ENCODE peak calls at places on chromosome 9, in five cellular contexts. K is H9, V is neuronal stem cell, N is H1, H is trophoblast cell. O is an unnamed sample.

GRCh38 chr9:14307989-14308750 is 5.8 kb downstream of the NFIB start:
- DNase-seq in K (no peak), H (peak; percentile 63), V (no peak), N (no peak), O (no peak)

GRCh38 chr9:2181794-2182193 is 166.6 kb downstream of the SMARCA2 start:
- DNase-seq in V (peak; percentile 46), K (peak; percentile 75), N (peak; percentile 80), H (peak; percentile 17), O (peak; percentile 20)

GRCh38 chr9:110650991-110651411 is 17.6 kb upstream of the MUSK start:
- DNase-seq in N (no peak), K (no peak), H (no peak), V (no peak), O (peak; percentile 97)

GRCh38 chr9:126299706-126300276 is 26.8 kb upstream of the MVB12B start:
- DNase-seq in H (no peak), K (no peak), N (no peak), V (no peak), O (no peak)

GRCh38 chr9:36880075-36880474 is 154.0 kb downstream of the PAX5 start:
- DNase-seq in K (no peak), V (no peak), H (no peak), N (no peak), O (no peak)

GRCh38 chr9:127905788-127906191 is 6.4 kb upstream of the ST6GALNAC6 start:
- DNase-seq in V (no peak), N (no peak), H (no peak), K (no peak), O (no peak)

GRCh38 chr9:105439428-105439827 is 8.4 kb upstream of the FSD1L start:
- DNase-seq in N (no peak), K (no peak), H (no peak), V (no peak), O (no peak)

GRCh38 chr9:136644343-136644592 is 18.4 kb upstream of the EGFL7 start:
- DNase-seq in V (no peak), K (no peak), N (no peak), H (no peak), O (no peak)

GRCh38 chr9:107176701-107177100 is 106.4 kb upstream of the RAD23B start:
- DNase-seq in H (no peak), N (no peak), K (no peak), V (no peak), O (peak; percentile 94)

GRCh38 chr9:34624475-34624984 is 4.2 kb upstream of the DCTN3 start:
- DNase-seq in N (peak; percentile 58), H (no peak), K (no peak), V (no peak), O (no peak)

GRCh38 chr9:133031130-133031422 is 279 bp downstream of the GTF3C5 start:
- DNase-seq in K (no peak), H (no peak), V (no peak), N (no peak), O (no peak)

GRCh38 chr9:132447346-132447745 is 37.3 kb downstream of the CFAP77 start:
- DNase-seq in N (peak; percentile 71), V (peak; percentile 44), H (peak; percentile 23), K (peak; percentile 84), O (peak; percentile 6)

GRCh38 chr9:89755835-89756234 is 151.0 kb downstream of the GADD45G start:
- DNase-seq in V (no peak), H (peak; percentile 86), K (no peak), N (no peak), O (peak; percentile 77)

GRCh38 chr9:91266457-91266856 is 95.3 kb downstream of the AUH start:
- DNase-seq in N (no peak), V (no peak), H (peak; percentile 15), K (no peak), O (no peak)

GRCh38 chr9:127717766-127718165 is 1.9 kb downstream of the TTC16 start:
- DNase-seq in K (no peak), V (no peak), N (no peak), H (no peak), O (no peak)

GRCh38 chr9:2764371-2764770 is 47.1 kb downstream of the KCNV2 start:
- DNase-seq in K (no peak), V (no peak), H (peak; percentile 66), N (no peak), O (peak; percentile 27)

GRCh38 chr9:121398374-121398773 is 28.3 kb upstream of the STOM start:
- DNase-seq in V (no peak), K (no peak), N (no peak), H (peak; percentile 28), O (peak; percentile 99)

GRCh38 chr9:88535932-88536324 is 950 bp downstream of the NXNL2 start:
- DNase-seq in N (no peak), H (peak; percentile 50), V (no peak), K (no peak), O (peak; percentile 21)

GRCh38 chr9:78150983-78151356 is 84.9 kb upstream of the CEP78 start:
- DNase-seq in K (no peak), V (no peak), H (no peak), N (no peak), O (no peak)

GRCh38 chr9:137303893-137304382 is 1.9 kb upstream of the NRARP start:
- DNase-seq in V (no peak), K (peak; percentile 31), N (peak; percentile 49), H (no peak), O (no peak)

GRCh38 chr9:21590058-21590996 is 108.2 kb upstream of the IFNE start:
- DNase-seq in K (no peak), H (no peak), V (no peak), N (no peak), O (no peak)

GRCh38 chr9:110641350-110641749 is 27.2 kb upstream of the MUSK start:
- DNase-seq in K (no peak), H (no peak), N (no peak), V (no peak), O (no peak)

GRCh38 chr9:35908484-35909125 is 685 bp upstream of the SPAAR start:
- DNase-seq in N (no peak), H (no peak), K (no peak), V (no peak), O (no peak)

GRCh38 chr9:113701741-113702422 is 174.2 kb upstream of the ZNF618 start:
- DNase-seq in H (no peak), V (no peak), N (no peak), K (no peak), O (no peak)

GRCh38 chr9:73053543-73053942 is 98.1 kb upstream of the ANXA1 start:
- DNase-seq in N (no peak), V (no peak), H (no peak), K (no peak), O (no peak)

GRCh38 chr9:8560560-8561525 is 761.3 kb upstream of the DMAC1 start:
- DNase-seq in V (no peak), N (no peak), K (no peak), H (no peak), O (peak; percentile 81)

GRCh38 chr9:121019282-121019681 is 30.8 kb downstream of the C5 start:
- DNase-seq in K (no peak), V (no peak), H (no peak), N (no peak), O (no peak)

GRCh38 chr9:95035846-95036245 is 281.7 kb downstream of the FANCC start:
- DNase-seq in H (no peak), V (no peak), K (no peak), N (no peak), O (no peak)

GRCh38 chr9:95037789-95038521 is 279.6 kb downstream of the FANCC start:
- DNase-seq in K (no peak), V (no peak), N (no peak), H (peak; percentile 80), O (no peak)

GRCh38 chr9:95038666-95039065 is 278.8 kb downstream of the FANCC start:
- DNase-seq in H (no peak), V (no peak), N (no peak), K (no peak), O (no peak)

GRCh38 chr9:95040106-95040505 is 277.4 kb downstream of the FANCC start:
- DNase-seq in N (no peak), K (no peak), H (no peak), V (no peak), O (no peak)

DNA sequence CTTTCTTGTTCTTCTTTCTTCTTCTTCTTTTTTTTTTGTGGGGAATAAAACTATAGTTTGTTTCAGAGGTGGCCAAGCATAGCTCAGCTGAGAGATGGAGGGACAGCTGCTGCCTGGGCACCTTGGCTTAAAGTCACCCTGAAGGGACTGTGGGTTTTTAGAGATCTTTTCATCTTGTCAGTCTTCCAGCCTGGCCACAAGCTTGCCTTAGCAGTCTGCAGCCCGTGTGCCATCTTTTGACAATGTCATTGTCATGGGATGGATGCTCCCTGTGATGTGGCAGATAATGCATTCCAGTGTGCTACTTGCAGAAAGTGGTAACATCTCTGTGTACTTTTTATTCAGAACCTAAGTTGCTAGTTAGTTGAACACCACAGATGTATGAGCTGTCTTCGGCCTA is 280.8 kb downstream of the FANCC start:
- DNase-seq in V (no peak), N (no peak), H (no peak), K (no peak), O (no peak)
- H2BK120ac ChIP-seq in V (no peak overlapping the region), N (no peak overlapping the region), H (no peak overlapping the region), K (no peak overlapping the region), O (no peak overlapping the region)

DNA sequence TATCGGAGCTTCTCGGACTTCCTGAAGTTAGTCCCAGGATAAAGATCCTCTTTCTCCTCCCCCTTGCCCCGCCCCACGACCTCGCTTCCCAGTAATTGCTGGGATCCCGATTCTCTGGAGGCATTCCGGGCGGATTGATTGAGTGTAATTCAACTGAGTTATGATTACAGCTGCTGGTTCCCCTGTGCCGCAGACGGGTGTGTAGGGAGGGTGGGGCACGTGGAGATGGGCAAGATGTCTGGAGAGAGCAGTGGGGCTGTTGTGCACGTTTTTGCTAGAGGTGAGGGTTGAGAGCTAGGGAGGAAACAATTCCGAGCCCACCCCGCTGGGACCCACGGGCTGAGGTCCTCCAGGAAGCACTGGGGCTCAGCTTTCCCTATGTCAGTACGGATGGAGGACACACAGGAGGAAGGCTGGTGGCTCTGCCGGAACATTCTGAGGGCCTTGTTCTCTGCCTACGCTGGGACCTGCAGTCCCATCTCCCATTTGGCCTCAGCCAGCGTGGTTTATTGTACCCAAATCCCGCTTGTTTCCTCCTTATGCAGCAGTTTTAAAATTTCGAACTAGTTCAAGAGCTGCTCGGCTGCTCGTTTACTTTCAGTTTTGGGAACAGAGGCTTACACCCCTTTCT is 2.4 kb upstream of the DMRT2 start:
- DNase-seq in K (no peak), N (no peak), H (no peak), V (no peak), O (no peak)
- H3K9ac ChIP-seq in K (no peak overlapping the region), N (no peak overlapping the region), H (no peak overlapping the region), V (no peak overlapping the region), O (peak overlapping the region; percentile 83)

DNA sequence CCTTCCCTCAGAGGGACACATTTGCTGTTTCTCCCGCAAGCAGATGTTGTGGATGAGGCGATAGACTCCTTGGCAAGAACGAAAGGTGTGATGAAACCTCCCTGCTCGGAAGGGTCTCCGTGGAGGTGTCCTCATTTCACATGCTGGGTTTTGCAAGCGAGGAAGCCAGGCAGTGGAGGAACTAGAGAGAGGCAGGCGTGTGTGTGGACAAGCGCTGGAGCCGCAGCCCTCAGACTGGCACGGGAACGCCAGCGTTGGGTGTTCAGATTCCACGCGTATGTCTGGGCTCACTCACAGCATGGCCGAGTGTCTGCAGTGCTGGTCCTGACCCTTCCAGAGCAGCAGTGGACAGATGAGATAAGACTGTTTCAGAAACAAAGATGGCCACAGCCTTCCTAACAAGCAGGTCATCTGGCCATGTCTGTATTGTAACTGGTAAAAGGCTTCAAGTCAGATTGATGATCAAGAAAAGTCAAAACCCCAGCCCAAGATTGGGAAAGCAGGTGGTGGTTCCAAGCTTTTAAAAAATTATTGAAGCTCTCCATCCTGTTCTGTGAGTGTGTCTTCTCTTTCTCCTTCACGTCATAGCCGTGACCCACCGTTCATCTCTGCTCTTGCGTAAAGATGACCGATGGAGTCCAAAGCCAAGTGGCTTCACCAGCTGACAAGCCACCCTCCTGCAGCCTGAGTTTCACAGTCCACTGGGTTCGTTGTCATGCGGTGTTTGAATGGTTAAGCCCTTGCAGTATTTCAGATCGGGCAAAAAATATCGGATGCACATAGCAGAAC is 34.9 kb upstream of the NCS1 start:
- DNase-seq in H (no peak), N (no peak), K (no peak), V (no peak), O (no peak)
- H2BK12ac ChIP-seq in H (peak overlapping the region; percentile 51), N (no peak overlapping the region), K (no peak overlapping the region), V (no peak overlapping the region), O (peak overlapping the region; percentile 6)

GRCh38 chr9:16625831-16626230 is 244.6 kb downstream of the BNC2 start:
- DNase-seq in K (no peak), H (no peak), N (no peak), V (no peak), O (peak; percentile 58)
- H2BK120ac ChIP-seq in K (no peak overlapping the region), H (peak overlapping the region; percentile 54), N (no peak overlapping the region), V (no peak overlapping the region), O (no peak overlapping the region)

O was measured in mesenchymal stem cell.